ENCODE peak calls at places on chromosomes 16 and 17, in ten cellular contexts. One of them, this sample, is unnamed.

GRCh38 chr17:19569785-19570496 is 36.3 kb downstream of the SLC47A1 start:
- DNase-seq in mucosa of descending colon: peak; percentile 61
- DNase-seq in heart left ventricle: no peak
- DNase-seq in ascending aorta: no peak
- DNase-seq in prostate gland: no peak
- DNase-seq in sigmoid colon: peak; percentile 74
- DNase-seq in lower lobe of right lung: no peak
- DNase-seq in tibial artery: no peak
- DNase-seq in IMR-90: no peak
- DNase-seq in Peyer's patch: no peak
- DNase-seq in this sample: no peak

GRCh38 chr17:82065193-82065637 is 389 bp downstream of the DUS1L start:
- DNase-seq in mucosa of descending colon: no peak
- DNase-seq in heart left ventricle: no peak
- DNase-seq in ascending aorta: no peak
- DNase-seq in prostate gland: no peak
- DNase-seq in sigmoid colon: no peak
- DNase-seq in lower lobe of right lung: no peak
- DNase-seq in tibial artery: no peak
- DNase-seq in IMR-90: peak; percentile 24
- DNase-seq in Peyer's patch: no peak
- DNase-seq in this sample: peak; percentile 86

GRCh38 chr16:49961087-49961486 is 63.9 kb upstream of the CNEP1R1 start:
- DNase-seq in mucosa of descending colon: no peak
- DNase-seq in heart left ventricle: no peak
- DNase-seq in ascending aorta: no peak
- DNase-seq in prostate gland: peak; percentile 33
- DNase-seq in sigmoid colon: no peak
- DNase-seq in lower lobe of right lung: no peak
- DNase-seq in tibial artery: no peak
- DNase-seq in IMR-90: peak; percentile 3
- DNase-seq in Peyer's patch: no peak
- DNase-seq in this sample: no peak

GRCh38 chr16:3157229-3158013 is 22.6 kb downstream of the ZNF213 start:
- DNase-seq in mucosa of descending colon: peak; percentile 71
- DNase-seq in heart left ventricle: peak; percentile 57
- DNase-seq in ascending aorta: peak; percentile 83
- DNase-seq in prostate gland: peak; percentile 39
- DNase-seq in sigmoid colon: peak; percentile 82
- DNase-seq in lower lobe of right lung: peak; percentile 67
- DNase-seq in tibial artery: peak; percentile 80
- DNase-seq in IMR-90: peak; percentile 98
- DNase-seq in Peyer's patch: peak; percentile 74
- DNase-seq in this sample: peak; percentile 84

GRCh38 chr16:65414284-65414984 is 292.6 kb upstream of the CDH11 start:
- DNase-seq in mucosa of descending colon: no peak
- DNase-seq in heart left ventricle: no peak
- DNase-seq in ascending aorta: no peak
- DNase-seq in prostate gland: no peak
- DNase-seq in sigmoid colon: no peak
- DNase-seq in lower lobe of right lung: no peak
- DNase-seq in tibial artery: no peak
- DNase-seq in IMR-90: peak; percentile 87
- DNase-seq in Peyer's patch: no peak
- DNase-seq in this sample: no peak

GRCh38 chr16:77761204-77761603 is 27.2 kb upstream of the VAT1L start:
- DNase-seq in mucosa of descending colon: no peak
- DNase-seq in heart left ventricle: no peak
- DNase-seq in ascending aorta: no peak
- DNase-seq in prostate gland: no peak
- DNase-seq in sigmoid colon: no peak
- DNase-seq in lower lobe of right lung: no peak
- DNase-seq in tibial artery: no peak
- DNase-seq in IMR-90: no peak
- DNase-seq in Peyer's patch: no peak
- DNase-seq in this sample: no peak

GRCh38 chr16:67163164-67163902 is 1.2 kb upstream of the HSF4 start:
- DNase-seq in mucosa of descending colon: peak; percentile 35
- DNase-seq in heart left ventricle: peak; percentile 78
- DNase-seq in ascending aorta: peak; percentile 86
- DNase-seq in prostate gland: peak; percentile 56
- DNase-seq in sigmoid colon: peak; percentile 89
- DNase-seq in lower lobe of right lung: no peak
- DNase-seq in tibial artery: peak; percentile 86
- DNase-seq in IMR-90: peak; percentile 35
- DNase-seq in Peyer's patch: peak; percentile 59
- DNase-seq in this sample: no peak

GRCh38 chr17:7137182-7137943 is 22.7 kb upstream of the ASGR2 start:
- DNase-seq in mucosa of descending colon: no peak
- DNase-seq in heart left ventricle: peak; percentile 38
- DNase-seq in ascending aorta: no peak
- DNase-seq in prostate gland: no peak
- DNase-seq in sigmoid colon: no peak
- DNase-seq in lower lobe of right lung: peak; percentile 68
- DNase-seq in tibial artery: no peak
- DNase-seq in IMR-90: no peak
- DNase-seq in Peyer's patch: no peak
- DNase-seq in this sample: peak; percentile 70

GRCh38 chr17:879546-879945 is 97.4 kb downstream of the MRM3 start:
- DNase-seq in mucosa of descending colon: peak; percentile 71
- DNase-seq in heart left ventricle: peak; percentile 85
- DNase-seq in ascending aorta: peak; percentile 75
- DNase-seq in prostate gland: peak; percentile 91
- DNase-seq in sigmoid colon: peak; percentile 86
- DNase-seq in lower lobe of right lung: peak; percentile 88
- DNase-seq in tibial artery: peak; percentile 87
- DNase-seq in IMR-90: peak; percentile 48
- DNase-seq in Peyer's patch: peak; percentile 70
- DNase-seq in this sample: peak; percentile 87

GRCh38 chr16:52498640-52499039 is 48.3 kb downstream of the TOX3 start:
- DNase-seq in mucosa of descending colon: peak; percentile 48
- DNase-seq in heart left ventricle: no peak
- DNase-seq in ascending aorta: no peak
- DNase-seq in prostate gland: no peak
- DNase-seq in sigmoid colon: no peak
- DNase-seq in lower lobe of right lung: no peak
- DNase-seq in tibial artery: no peak
- DNase-seq in IMR-90: no peak
- DNase-seq in Peyer's patch: no peak
- DNase-seq in this sample: no peak

GRCh38 chr17:83190601-83191387 is 111.4 kb downstream of the METRNL start:
- DNase-seq in mucosa of descending colon: no peak
- DNase-seq in heart left ventricle: no peak
- DNase-seq in ascending aorta: peak; percentile 61
- DNase-seq in prostate gland: peak; percentile 2
- DNase-seq in sigmoid colon: peak; percentile 58
- DNase-seq in lower lobe of right lung: peak; percentile 41
- DNase-seq in tibial artery: peak; percentile 62
- DNase-seq in IMR-90: no peak
- DNase-seq in Peyer's patch: peak; percentile 18
- DNase-seq in this sample: peak; percentile 52

GRCh38 chr16:4081577-4082021 is 34.6 kb downstream of the ADCY9 start:
- DNase-seq in mucosa of descending colon: no peak
- DNase-seq in heart left ventricle: no peak
- DNase-seq in ascending aorta: peak; percentile 54
- DNase-seq in prostate gland: no peak
- DNase-seq in sigmoid colon: no peak
- DNase-seq in lower lobe of right lung: no peak
- DNase-seq in tibial artery: no peak
- DNase-seq in IMR-90: peak; percentile 49
- DNase-seq in Peyer's patch: no peak
- DNase-seq in this sample: no peak

GRCh38 chr17:79951361-79952264 is 84.1 kb downstream of the TBC1D16 start:
- DNase-seq in mucosa of descending colon: no peak
- DNase-seq in heart left ventricle: peak; percentile 65
- DNase-seq in ascending aorta: peak; percentile 77
- DNase-seq in prostate gland: peak; percentile 78
- DNase-seq in sigmoid colon: peak; percentile 75
- DNase-seq in lower lobe of right lung: peak; percentile 78
- DNase-seq in tibial artery: peak; percentile 76
- DNase-seq in IMR-90: peak; percentile 89
- DNase-seq in Peyer's patch: peak; percentile 58
- DNase-seq in this sample: peak; percentile 75

GRCh38 chr17:61884864-61885263 is 21.5 kb upstream of the BRIP1 start:
- DNase-seq in mucosa of descending colon: no peak
- DNase-seq in heart left ventricle: no peak
- DNase-seq in ascending aorta: no peak
- DNase-seq in prostate gland: no peak
- DNase-seq in sigmoid colon: no peak
- DNase-seq in lower lobe of right lung: no peak
- DNase-seq in tibial artery: no peak
- DNase-seq in IMR-90: no peak
- DNase-seq in Peyer's patch: no peak
- DNase-seq in this sample: no peak
- TF ChIP-seq CTCF in mucosa of descending colon: no peak
- TF ChIP-seq CTCF in heart left ventricle: no peak
- TF ChIP-seq CTCF in ascending aorta: no peak
- TF ChIP-seq CTCF in prostate gland: no peak
- TF ChIP-seq CTCF in sigmoid colon: no peak
- TF ChIP-seq CTCF in lower lobe of right lung: no peak
- TF ChIP-seq CTCF in tibial artery: no peak
- TF ChIP-seq CTCF in IMR-90: no peak
- TF ChIP-seq CTCF in Peyer's patch: no peak
- TF ChIP-seq CTCF in this sample: no peak

DNA sequence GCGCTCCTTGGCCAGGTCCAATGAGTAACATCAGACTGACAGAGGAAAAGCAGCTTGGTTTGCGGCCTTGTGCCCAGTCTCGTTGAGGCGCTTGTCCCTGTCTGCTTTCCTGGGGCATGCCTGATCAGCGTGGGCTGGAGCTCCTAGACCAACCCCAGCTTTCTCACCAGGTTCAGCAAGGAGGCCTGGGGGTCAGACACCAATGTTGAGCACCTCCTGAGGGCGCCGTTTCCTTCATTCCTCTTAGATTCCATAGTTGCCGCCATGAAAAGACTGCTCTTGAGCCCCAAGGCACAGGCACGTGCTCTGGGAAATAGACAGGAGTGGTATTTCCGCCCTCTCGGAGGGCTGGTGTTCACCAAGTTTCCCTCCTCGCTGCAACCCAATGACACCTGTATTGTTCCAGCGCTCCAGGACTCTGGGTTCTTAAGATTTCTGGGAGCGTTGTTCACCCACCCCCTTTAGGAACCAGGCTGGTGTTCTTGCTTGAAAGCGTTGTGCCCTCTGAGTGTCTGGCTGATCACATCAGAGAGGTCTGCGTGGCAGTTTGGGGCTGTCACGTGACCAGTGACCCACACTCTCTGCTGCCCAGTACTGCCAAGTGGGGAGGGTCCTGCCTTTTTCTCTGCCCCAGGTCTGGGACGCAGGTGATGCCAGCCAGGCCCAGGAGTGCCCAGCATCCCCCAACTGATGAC is 18.0 kb downstream of the KCTD2 start:
- DNase-seq in mucosa of descending colon: no peak
- DNase-seq in heart left ventricle: no peak
- DNase-seq in ascending aorta: no peak
- DNase-seq in prostate gland: no peak
- DNase-seq in sigmoid colon: no peak
- DNase-seq in lower lobe of right lung: no peak
- DNase-seq in tibial artery: no peak
- DNase-seq in IMR-90: no peak
- DNase-seq in Peyer's patch: no peak
- DNase-seq in this sample: no peak
- H3K36me3 ChIP-seq in mucosa of descending colon: peaks cover 1% of the 10 kb centered on the region
- H3K36me3 ChIP-seq in heart left ventricle: peaks cover 51% of the 10 kb centered on the region
- H3K36me3 ChIP-seq in ascending aorta: peaks cover 48% of the 10 kb centered on the region
- H3K36me3 ChIP-seq in prostate gland: peaks cover 6% of the 10 kb centered on the region
- H3K36me3 ChIP-seq in sigmoid colon: peaks cover 20% of the 10 kb centered on the region
- H3K36me3 ChIP-seq in lower lobe of right lung: peaks cover 47% of the 10 kb centered on the region
- H3K36me3 ChIP-seq in tibial artery: peaks cover 46% of the 10 kb centered on the region
- H3K36me3 ChIP-seq in IMR-90: peaks cover 42% of the 10 kb centered on the region
- H3K36me3 ChIP-seq in Peyer's patch: no peaks in the 10 kb centered on the region
- H3K36me3 ChIP-seq in this sample: peaks cover 51% of the 10 kb centered on the region

DNA sequence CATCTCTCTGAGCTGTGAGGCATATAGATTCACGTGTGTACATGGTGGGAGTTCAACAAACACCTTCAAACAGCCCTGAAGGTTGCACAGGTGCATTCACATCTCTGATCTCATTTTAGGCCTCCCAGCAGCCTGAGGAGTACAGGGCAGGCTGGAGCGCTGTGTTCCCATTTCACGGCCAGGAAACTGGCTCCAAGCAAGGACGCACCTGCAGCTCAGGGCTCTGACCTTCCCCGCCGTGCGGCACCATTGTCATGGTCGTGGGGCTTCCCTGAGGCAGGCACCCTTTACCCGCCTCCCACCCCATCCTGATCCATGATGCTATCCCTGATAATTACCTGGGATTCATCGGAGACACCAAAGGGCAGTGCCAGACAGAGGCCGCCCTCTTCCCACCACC is 4.8 kb upstream of the CD300A start:
- DNase-seq in mucosa of descending colon: no peak
- DNase-seq in heart left ventricle: no peak
- DNase-seq in ascending aorta: no peak
- DNase-seq in prostate gland: no peak
- DNase-seq in sigmoid colon: no peak
- DNase-seq in lower lobe of right lung: no peak
- DNase-seq in tibial artery: no peak
- DNase-seq in IMR-90: no peak
- DNase-seq in Peyer's patch: no peak
- DNase-seq in this sample: no peak
- H3K4me1 ChIP-seq in mucosa of descending colon: peaks cover 4% of the 10 kb centered on the region
- H3K4me1 ChIP-seq in heart left ventricle: no peaks in the 10 kb centered on the region
- H3K4me1 ChIP-seq in ascending aorta: no peaks in the 10 kb centered on the region
- H3K4me1 ChIP-seq in prostate gland: no peaks in the 10 kb centered on the region
- H3K4me1 ChIP-seq in sigmoid colon: peaks cover 12% of the 10 kb centered on the region
- H3K4me1 ChIP-seq in lower lobe of right lung: peaks cover 15% of the 10 kb centered on the region
- H3K4me1 ChIP-seq in tibial artery: no peaks in the 10 kb centered on the region
- H3K4me1 ChIP-seq in IMR-90: no peaks in the 10 kb centered on the region
- H3K4me1 ChIP-seq in Peyer's patch: peaks cover 18% of the 10 kb centered on the region
- H3K4me1 ChIP-seq in this sample: peaks cover 3% of the 10 kb centered on the region

DNA sequence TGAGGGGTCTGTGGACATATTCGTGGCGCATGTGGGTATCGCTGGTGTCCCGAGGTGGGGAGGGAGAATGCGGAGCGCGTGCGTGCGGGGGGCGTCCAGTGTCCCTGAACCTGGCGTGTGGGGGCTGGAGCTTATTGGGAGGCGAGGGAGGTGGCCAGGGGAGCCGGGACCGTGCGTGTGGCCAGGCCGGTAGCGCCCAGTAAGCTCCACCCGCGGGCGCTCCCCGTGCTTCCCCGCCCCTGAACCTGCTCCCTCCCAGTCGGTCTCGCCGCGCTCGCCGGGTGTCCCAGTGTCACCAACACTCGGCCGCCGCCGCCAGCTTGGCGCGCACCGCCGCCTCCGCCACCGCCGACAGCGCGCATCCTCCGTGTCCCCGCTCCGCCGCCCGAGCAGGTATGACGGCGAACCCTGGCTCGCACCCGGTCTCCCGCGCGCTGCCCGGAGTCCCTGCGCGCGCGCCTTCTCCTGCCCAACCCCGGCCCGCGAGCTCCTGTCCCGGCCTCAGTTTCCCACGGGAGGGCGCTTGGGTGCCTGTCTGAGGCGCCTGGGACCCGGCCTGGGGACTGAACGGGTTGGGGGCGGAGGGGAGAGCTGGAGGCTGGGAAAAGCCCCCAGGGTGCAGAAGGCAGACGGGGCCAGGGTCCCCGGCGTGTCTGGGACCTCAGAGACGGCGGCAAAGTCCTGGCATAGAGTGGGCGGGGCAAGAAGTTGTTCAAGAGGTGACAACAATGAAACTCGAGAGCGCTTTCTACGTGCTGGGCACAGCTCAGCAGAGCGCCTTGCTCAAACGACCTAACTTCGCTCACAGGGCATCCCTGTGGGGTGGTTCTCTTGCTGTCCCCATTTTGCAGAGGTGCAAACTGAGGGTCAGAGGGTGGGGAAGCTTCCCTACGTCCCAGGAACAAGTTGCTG is at the start of gene SCNN1B:
- DNase-seq in mucosa of descending colon: peak; percentile 71
- DNase-seq in heart left ventricle: no peak
- DNase-seq in ascending aorta: no peak
- DNase-seq in prostate gland: peak; percentile 46
- DNase-seq in sigmoid colon: no peak
- DNase-seq in lower lobe of right lung: peak; percentile 70
- DNase-seq in tibial artery: no peak
- DNase-seq in IMR-90: no peak
- DNase-seq in Peyer's patch: peak; percentile 64
- DNase-seq in this sample: peak; percentile 45
- TF ChIP-seq CTCF in mucosa of descending colon: no peak
- TF ChIP-seq CTCF in heart left ventricle: no peak
- TF ChIP-seq CTCF in ascending aorta: no peak
- TF ChIP-seq CTCF in prostate gland: no peak
- TF ChIP-seq CTCF in sigmoid colon: no peak
- TF ChIP-seq CTCF in lower lobe of right lung: no peak
- TF ChIP-seq CTCF in tibial artery: no peak
- TF ChIP-seq CTCF in IMR-90: no peak
- TF ChIP-seq CTCF in Peyer's patch: no peak
- TF ChIP-seq CTCF in this sample: no peak

This sample was measured in left lung.